ENCODE peak calls at places on chromosomes 1 and 21, in six cellular contexts. One of them, this sample, is unnamed.

GRCh38 chr1:231359113-231359512 is 21.0 kb downstream of the SPRTN start:
- DNase-seq in RKO: peak
- DNase-seq in left ventricle myocardium superior: no peak
- DNase-seq in NCI-H1105 treated with DMSO at 0.1 percent for 48 hours: no peak
- DNase-seq in activated T-helper 1 cell treated with anti-CD3 and anti-CD28 coated beads, Interleukin-12 subunit alpha, Interleukin-12 subunit beta, Interleukin-2, Interleukin-4 antibody, amounts not matched to agents 30 ng/mL and 10 ng/mL and 1 ng/mL, durations not matched to agents 14 hours and 24 hours and 36 hours: no peak
- DNase-seq in KG1: no peak
- DNase-seq in this sample: peak

GRCh38 chr1:228280106-228280901 is 72.5 kb downstream of the OBSCN start:
- DNase-seq in NCI-H1105 treated with DMSO at 0.1 percent for 48 hours: no peak
- DNase-seq in RKO: no peak
- DNase-seq in left ventricle myocardium superior: peak
- DNase-seq in KG1: no peak
- DNase-seq in activated T-helper 1 cell treated with anti-CD3 and anti-CD28 coated beads, Interleukin-12 subunit alpha, Interleukin-12 subunit beta, Interleukin-2, Interleukin-4 antibody, amounts not matched to agents 30 ng/mL and 10 ng/mL and 1 ng/mL, durations not matched to agents 14 hours and 24 hours and 36 hours: no peak
- DNase-seq in this sample: peak

GRCh38 chr1:69403911-69404310 is 163.8 kb upstream of the LRRC7 start:
- DNase-seq in activated T-helper 1 cell treated with anti-CD3 and anti-CD28 coated beads, Interleukin-12 subunit alpha, Interleukin-12 subunit beta, Interleukin-2, Interleukin-4 antibody, amounts not matched to agents 30 ng/mL and 10 ng/mL and 1 ng/mL, durations not matched to agents 14 hours and 24 hours and 36 hours: no peak
- DNase-seq in RKO: no peak
- DNase-seq in left ventricle myocardium superior: no peak
- DNase-seq in KG1: no peak
- DNase-seq in NCI-H1105 treated with DMSO at 0.1 percent for 48 hours: no peak
- DNase-seq in this sample: no peak

GRCh38 chr1:114618606-114619005 is 37.2 kb upstream of the BCAS2 start:
- DNase-seq in activated T-helper 1 cell treated with anti-CD3 and anti-CD28 coated beads, Interleukin-12 subunit alpha, Interleukin-12 subunit beta, Interleukin-2, Interleukin-4 antibody, amounts not matched to agents 30 ng/mL and 10 ng/mL and 1 ng/mL, durations not matched to agents 14 hours and 24 hours and 36 hours: no peak
- DNase-seq in RKO: no peak
- DNase-seq in left ventricle myocardium superior: no peak
- DNase-seq in KG1: no peak
- DNase-seq in NCI-H1105 treated with DMSO at 0.1 percent for 48 hours: no peak
- DNase-seq in this sample: no peak

GRCh38 chr1:66262233-66262632 is 271.7 kb upstream of the SGIP1 start:
- DNase-seq in KG1: no peak
- DNase-seq in RKO: no peak
- DNase-seq in NCI-H1105 treated with DMSO at 0.1 percent for 48 hours: no peak
- DNase-seq in activated T-helper 1 cell treated with anti-CD3 and anti-CD28 coated beads, Interleukin-12 subunit alpha, Interleukin-12 subunit beta, Interleukin-2, Interleukin-4 antibody, amounts not matched to agents 30 ng/mL and 10 ng/mL and 1 ng/mL, durations not matched to agents 14 hours and 24 hours and 36 hours: no peak
- DNase-seq in left ventricle myocardium superior: no peak
- DNase-seq in this sample: no peak

GRCh38 chr1:64536217-64536835 is 66.4 kb downstream of the CACHD1 start:
- DNase-seq in activated T-helper 1 cell treated with anti-CD3 and anti-CD28 coated beads, Interleukin-12 subunit alpha, Interleukin-12 subunit beta, Interleukin-2, Interleukin-4 antibody, amounts not matched to agents 30 ng/mL and 10 ng/mL and 1 ng/mL, durations not matched to agents 14 hours and 24 hours and 36 hours: no peak
- DNase-seq in left ventricle myocardium superior: no peak
- DNase-seq in KG1: no peak
- DNase-seq in NCI-H1105 treated with DMSO at 0.1 percent for 48 hours: peak
- DNase-seq in RKO: no peak
- DNase-seq in this sample: no peak

GRCh38 chr21:33089439-33089838 is 19.5 kb downstream of the OLIG1 start:
- DNase-seq in activated T-helper 1 cell treated with anti-CD3 and anti-CD28 coated beads, Interleukin-12 subunit alpha, Interleukin-12 subunit beta, Interleukin-2, Interleukin-4 antibody, amounts not matched to agents 30 ng/mL and 10 ng/mL and 1 ng/mL, durations not matched to agents 14 hours and 24 hours and 36 hours: no peak
- DNase-seq in NCI-H1105 treated with DMSO at 0.1 percent for 48 hours: no peak
- DNase-seq in RKO: no peak
- DNase-seq in left ventricle myocardium superior: no peak
- DNase-seq in KG1: no peak
- DNase-seq in this sample: no peak

GRCh38 chr1:150909585-150910185 is 16.5 kb upstream of the SETDB1 start:
- DNase-seq in RKO: no peak
- DNase-seq in left ventricle myocardium superior: no peak
- DNase-seq in KG1: no peak
- DNase-seq in activated T-helper 1 cell treated with anti-CD3 and anti-CD28 coated beads, Interleukin-12 subunit alpha, Interleukin-12 subunit beta, Interleukin-2, Interleukin-4 antibody, amounts not matched to agents 30 ng/mL and 10 ng/mL and 1 ng/mL, durations not matched to agents 14 hours and 24 hours and 36 hours: no peak
- DNase-seq in NCI-H1105 treated with DMSO at 0.1 percent for 48 hours: no peak
- DNase-seq in this sample: no peak

GRCh38 chr1:31811605-31812004 is 4.2 kb downstream of the SPOCD1 start:
- DNase-seq in NCI-H1105 treated with DMSO at 0.1 percent for 48 hours: peak
- DNase-seq in activated T-helper 1 cell treated with anti-CD3 and anti-CD28 coated beads, Interleukin-12 subunit alpha, Interleukin-12 subunit beta, Interleukin-2, Interleukin-4 antibody, amounts not matched to agents 30 ng/mL and 10 ng/mL and 1 ng/mL, durations not matched to agents 14 hours and 24 hours and 36 hours: no peak
- DNase-seq in left ventricle myocardium superior: no peak
- DNase-seq in RKO: no peak
- DNase-seq in KG1: no peak
- DNase-seq in this sample: no peak

GRCh38 chr1:214018605-214019268 is 31.0 kb downstream of the PROX1 start:
- DNase-seq in NCI-H1105 treated with DMSO at 0.1 percent for 48 hours: peak
- DNase-seq in RKO: no peak
- DNase-seq in KG1: no peak
- DNase-seq in activated T-helper 1 cell treated with anti-CD3 and anti-CD28 coated beads, Interleukin-12 subunit alpha, Interleukin-12 subunit beta, Interleukin-2, Interleukin-4 antibody, amounts not matched to agents 30 ng/mL and 10 ng/mL and 1 ng/mL, durations not matched to agents 14 hours and 24 hours and 36 hours: no peak
- DNase-seq in left ventricle myocardium superior: no peak
- DNase-seq in this sample: no peak

GRCh38 chr21:31517664-31518402 is 141.7 kb upstream of the SOD1 start:
- DNase-seq in KG1: no peak
- DNase-seq in activated T-helper 1 cell treated with anti-CD3 and anti-CD28 coated beads, Interleukin-12 subunit alpha, Interleukin-12 subunit beta, Interleukin-2, Interleukin-4 antibody, amounts not matched to agents 30 ng/mL and 10 ng/mL and 1 ng/mL, durations not matched to agents 14 hours and 24 hours and 36 hours: no peak
- DNase-seq in RKO: no peak
- DNase-seq in left ventricle myocardium superior: no peak
- DNase-seq in NCI-H1105 treated with DMSO at 0.1 percent for 48 hours: no peak
- DNase-seq in this sample: no peak

GRCh38 chr1:236922190-236922589 is 82.1 kb downstream of the MT1HL1 start:
- DNase-seq in RKO: no peak
- DNase-seq in left ventricle myocardium superior: no peak
- DNase-seq in activated T-helper 1 cell treated with anti-CD3 and anti-CD28 coated beads, Interleukin-12 subunit alpha, Interleukin-12 subunit beta, Interleukin-2, Interleukin-4 antibody, amounts not matched to agents 30 ng/mL and 10 ng/mL and 1 ng/mL, durations not matched to agents 14 hours and 24 hours and 36 hours: no peak
- DNase-seq in KG1: no peak
- DNase-seq in NCI-H1105 treated with DMSO at 0.1 percent for 48 hours: no peak
- DNase-seq in this sample: no peak

GRCh38 chr1:226738421-226738994 is 574 bp downstream of the ITPKB start:
- DNase-seq in activated T-helper 1 cell treated with anti-CD3 and anti-CD28 coated beads, Interleukin-12 subunit alpha, Interleukin-12 subunit beta, Interleukin-2, Interleukin-4 antibody, amounts not matched to agents 30 ng/mL and 10 ng/mL and 1 ng/mL, durations not matched to agents 14 hours and 24 hours and 36 hours: no peak
- DNase-seq in RKO: peak
- DNase-seq in KG1: no peak
- DNase-seq in NCI-H1105 treated with DMSO at 0.1 percent for 48 hours: peak
- DNase-seq in left ventricle myocardium superior: peak
- DNase-seq in this sample: peak

GRCh38 chr1:229879746-229880145 is 187.3 kb upstream of the GALNT2 start:
- DNase-seq in RKO: no peak
- DNase-seq in KG1: no peak
- DNase-seq in left ventricle myocardium superior: no peak
- DNase-seq in activated T-helper 1 cell treated with anti-CD3 and anti-CD28 coated beads, Interleukin-12 subunit alpha, Interleukin-12 subunit beta, Interleukin-2, Interleukin-4 antibody, amounts not matched to agents 30 ng/mL and 10 ng/mL and 1 ng/mL, durations not matched to agents 14 hours and 24 hours and 36 hours: no peak
- DNase-seq in NCI-H1105 treated with DMSO at 0.1 percent for 48 hours: no peak
- DNase-seq in this sample: no peak

GRCh38 chr21:38626311-38626710 is 128.0 kb upstream of the ERG start:
- DNase-seq in activated T-helper 1 cell treated with anti-CD3 and anti-CD28 coated beads, Interleukin-12 subunit alpha, Interleukin-12 subunit beta, Interleukin-2, Interleukin-4 antibody, amounts not matched to agents 30 ng/mL and 10 ng/mL and 1 ng/mL, durations not matched to agents 14 hours and 24 hours and 36 hours: no peak
- DNase-seq in NCI-H1105 treated with DMSO at 0.1 percent for 48 hours: no peak
- DNase-seq in left ventricle myocardium superior: no peak
- DNase-seq in RKO: no peak
- DNase-seq in KG1: no peak
- DNase-seq in this sample: no peak

GRCh38 chr1:107404756-107405155 is 263.9 kb downstream of the NTNG1 start:
- DNase-seq in activated T-helper 1 cell treated with anti-CD3 and anti-CD28 coated beads, Interleukin-12 subunit alpha, Interleukin-12 subunit beta, Interleukin-2, Interleukin-4 antibody, amounts not matched to agents 30 ng/mL and 10 ng/mL and 1 ng/mL, durations not matched to agents 14 hours and 24 hours and 36 hours: no peak
- DNase-seq in NCI-H1105 treated with DMSO at 0.1 percent for 48 hours: no peak
- DNase-seq in RKO: no peak
- DNase-seq in left ventricle myocardium superior: no peak
- DNase-seq in KG1: no peak
- DNase-seq in this sample: no peak

GRCh38 chr1:200226969-200227303 is 182.9 kb downstream of the ZNF281 start:
- DNase-seq in KG1: no peak
- DNase-seq in RKO: no peak
- DNase-seq in activated T-helper 1 cell treated with anti-CD3 and anti-CD28 coated beads, Interleukin-12 subunit alpha, Interleukin-12 subunit beta, Interleukin-2, Interleukin-4 antibody, amounts not matched to agents 30 ng/mL and 10 ng/mL and 1 ng/mL, durations not matched to agents 14 hours and 24 hours and 36 hours: no peak
- DNase-seq in left ventricle myocardium superior: no peak
- DNase-seq in NCI-H1105 treated with DMSO at 0.1 percent for 48 hours: peak
- DNase-seq in this sample: no peak

GRCh38 chr1:175569117-175569743 is 174.2 kb downstream of the TNR start:
- DNase-seq in NCI-H1105 treated with DMSO at 0.1 percent for 48 hours: no peak
- DNase-seq in left ventricle myocardium superior: no peak
- DNase-seq in activated T-helper 1 cell treated with anti-CD3 and anti-CD28 coated beads, Interleukin-12 subunit alpha, Interleukin-12 subunit beta, Interleukin-2, Interleukin-4 antibody, amounts not matched to agents 30 ng/mL and 10 ng/mL and 1 ng/mL, durations not matched to agents 14 hours and 24 hours and 36 hours: no peak
- DNase-seq in KG1: no peak
- DNase-seq in RKO: no peak
- DNase-seq in this sample: no peak

GRCh38 chr1:161506336-161507223 is 1.3 kb downstream of the FCGR2A start:
- DNase-seq in activated T-helper 1 cell treated with anti-CD3 and anti-CD28 coated beads, Interleukin-12 subunit alpha, Interleukin-12 subunit beta, Interleukin-2, Interleukin-4 antibody, amounts not matched to agents 30 ng/mL and 10 ng/mL and 1 ng/mL, durations not matched to agents 14 hours and 24 hours and 36 hours: no peak
- DNase-seq in KG1: peak
- DNase-seq in NCI-H1105 treated with DMSO at 0.1 percent for 48 hours: peak
- DNase-seq in RKO: no peak
- DNase-seq in left ventricle myocardium superior: no peak
- DNase-seq in this sample: peak

GRCh38 chr21:44988607-44989537 is 49.0 kb downstream of the SLX9 start:
- DNase-seq in NCI-H1105 treated with DMSO at 0.1 percent for 48 hours: no peak
- DNase-seq in activated T-helper 1 cell treated with anti-CD3 and anti-CD28 coated beads, Interleukin-12 subunit alpha, Interleukin-12 subunit beta, Interleukin-2, Interleukin-4 antibody, amounts not matched to agents 30 ng/mL and 10 ng/mL and 1 ng/mL, durations not matched to agents 14 hours and 24 hours and 36 hours: no peak
- DNase-seq in RKO: no peak
- DNase-seq in left ventricle myocardium superior: peak
- DNase-seq in KG1: no peak
- DNase-seq in this sample: peak

GRCh38 chr21:44380876-44381275 is 27.5 kb downstream of the TRPM2 start:
- DNase-seq in KG1: no peak
- DNase-seq in left ventricle myocardium superior: no peak
- DNase-seq in NCI-H1105 treated with DMSO at 0.1 percent for 48 hours: no peak
- DNase-seq in activated T-helper 1 cell treated with anti-CD3 and anti-CD28 coated beads, Interleukin-12 subunit alpha, Interleukin-12 subunit beta, Interleukin-2, Interleukin-4 antibody, amounts not matched to agents 30 ng/mL and 10 ng/mL and 1 ng/mL, durations not matched to agents 14 hours and 24 hours and 36 hours: no peak
- DNase-seq in RKO: no peak
- DNase-seq in this sample: no peak

GRCh38 chr21:42641311-42642218 is 11.9 kb upstream of the PDE9A start:
- DNase-seq in activated T-helper 1 cell treated with anti-CD3 and anti-CD28 coated beads, Interleukin-12 subunit alpha, Interleukin-12 subunit beta, Interleukin-2, Interleukin-4 antibody, amounts not matched to agents 30 ng/mL and 10 ng/mL and 1 ng/mL, durations not matched to agents 14 hours and 24 hours and 36 hours: no peak
- DNase-seq in NCI-H1105 treated with DMSO at 0.1 percent for 48 hours: no peak
- DNase-seq in KG1: no peak
- DNase-seq in RKO: no peak
- DNase-seq in left ventricle myocardium superior: peak
- DNase-seq in this sample: no peak

GRCh38 chr1:214678386-214678785 is 75.4 kb downstream of the CENPF start:
- DNase-seq in activated T-helper 1 cell treated with anti-CD3 and anti-CD28 coated beads, Interleukin-12 subunit alpha, Interleukin-12 subunit beta, Interleukin-2, Interleukin-4 antibody, amounts not matched to agents 30 ng/mL and 10 ng/mL and 1 ng/mL, durations not matched to agents 14 hours and 24 hours and 36 hours: no peak
- DNase-seq in KG1: no peak
- DNase-seq in left ventricle myocardium superior: no peak
- DNase-seq in NCI-H1105 treated with DMSO at 0.1 percent for 48 hours: no peak
- DNase-seq in RKO: no peak
- DNase-seq in this sample: no peak

GRCh38 chr1:189751311-189751710 is 726.4 kb downstream of the BRINP3 start:
- DNase-seq in NCI-H1105 treated with DMSO at 0.1 percent for 48 hours: no peak
- DNase-seq in RKO: peak
- DNase-seq in left ventricle myocardium superior: no peak
- DNase-seq in activated T-helper 1 cell treated with anti-CD3 and anti-CD28 coated beads, Interleukin-12 subunit alpha, Interleukin-12 subunit beta, Interleukin-2, Interleukin-4 antibody, amounts not matched to agents 30 ng/mL and 10 ng/mL and 1 ng/mL, durations not matched to agents 14 hours and 24 hours and 36 hours: no peak
- DNase-seq in KG1: no peak
- DNase-seq in this sample: no peak

GRCh38 chr1:39701092-39701460 is 9.8 kb upstream of the HPCAL4 start:
- DNase-seq in KG1: no peak
- DNase-seq in NCI-H1105 treated with DMSO at 0.1 percent for 48 hours: peak
- DNase-seq in activated T-helper 1 cell treated with anti-CD3 and anti-CD28 coated beads, Interleukin-12 subunit alpha, Interleukin-12 subunit beta, Interleukin-2, Interleukin-4 antibody, amounts not matched to agents 30 ng/mL and 10 ng/mL and 1 ng/mL, durations not matched to agents 14 hours and 24 hours and 36 hours: no peak
- DNase-seq in left ventricle myocardium superior: peak
- DNase-seq in RKO: no peak
- DNase-seq in this sample: peak

GRCh38 chr1:216015116-216015515 is 408.1 kb downstream of the USH2A start:
- DNase-seq in RKO: no peak
- DNase-seq in NCI-H1105 treated with DMSO at 0.1 percent for 48 hours: no peak
- DNase-seq in activated T-helper 1 cell treated with anti-CD3 and anti-CD28 coated beads, Interleukin-12 subunit alpha, Interleukin-12 subunit beta, Interleukin-2, Interleukin-4 antibody, amounts not matched to agents 30 ng/mL and 10 ng/mL and 1 ng/mL, durations not matched to agents 14 hours and 24 hours and 36 hours: no peak
- DNase-seq in KG1: no peak
- DNase-seq in left ventricle myocardium superior: no peak
- DNase-seq in this sample: no peak

GRCh38 chr1:85344256-85344694 is 67.8 kb upstream of the BCL10 start:
- DNase-seq in left ventricle myocardium superior: peak
- DNase-seq in RKO: peak
- DNase-seq in KG1: no peak
- DNase-seq in NCI-H1105 treated with DMSO at 0.1 percent for 48 hours: peak
- DNase-seq in activated T-helper 1 cell treated with anti-CD3 and anti-CD28 coated beads, Interleukin-12 subunit alpha, Interleukin-12 subunit beta, Interleukin-2, Interleukin-4 antibody, amounts not matched to agents 30 ng/mL and 10 ng/mL and 1 ng/mL, durations not matched to agents 14 hours and 24 hours and 36 hours: no peak
- DNase-seq in this sample: no peak

GRCh38 chr21:43331111-43331961 is 95.6 kb downstream of the SIK1 start:
- DNase-seq in RKO: no peak
- DNase-seq in activated T-helper 1 cell treated with anti-CD3 and anti-CD28 coated beads, Interleukin-12 subunit alpha, Interleukin-12 subunit beta, Interleukin-2, Interleukin-4 antibody, amounts not matched to agents 30 ng/mL and 10 ng/mL and 1 ng/mL, durations not matched to agents 14 hours and 24 hours and 36 hours: no peak
- DNase-seq in KG1: no peak
- DNase-seq in NCI-H1105 treated with DMSO at 0.1 percent for 48 hours: no peak
- DNase-seq in left ventricle myocardium superior: peak
- DNase-seq in this sample: no peak

GRCh38 chr1:237690656-237691055 is 200.1 kb downstream of the ZP4 start:
- DNase-seq in NCI-H1105 treated with DMSO at 0.1 percent for 48 hours: no peak
- DNase-seq in KG1: no peak
- DNase-seq in RKO: no peak
- DNase-seq in left ventricle myocardium superior: no peak
- DNase-seq in activated T-helper 1 cell treated with anti-CD3 and anti-CD28 coated beads, Interleukin-12 subunit alpha, Interleukin-12 subunit beta, Interleukin-2, Interleukin-4 antibody, amounts not matched to agents 30 ng/mL and 10 ng/mL and 1 ng/mL, durations not matched to agents 14 hours and 24 hours and 36 hours: no peak
- DNase-seq in this sample: no peak

GRCh38 chr1:196517193-196517592 is 91.0 kb downstream of the KCNT2 start:
- DNase-seq in activated T-helper 1 cell treated with anti-CD3 and anti-CD28 coated beads, Interleukin-12 subunit alpha, Interleukin-12 subunit beta, Interleukin-2, Interleukin-4 antibody, amounts not matched to agents 30 ng/mL and 10 ng/mL and 1 ng/mL, durations not matched to agents 14 hours and 24 hours and 36 hours: no peak
- DNase-seq in left ventricle myocardium superior: no peak
- DNase-seq in NCI-H1105 treated with DMSO at 0.1 percent for 48 hours: no peak
- DNase-seq in KG1: no peak
- DNase-seq in RKO: no peak
- DNase-seq in this sample: no peak

This sample was measured in left cardiac atrium.